ENCODE peak calls at places on chromosomes 1 and 21, in six cellular contexts. K is PC-3, W is cardiac fibroblast, Y is ovary, L is PC-9, X is brain microvascular endothelial cell. A is an unnamed sample.

GRCh38 chr1:161379071-161379470 is 11.4 kb upstream of the CFAP126 start:
- DNase-seq in X (no peak), W (peak), L (no peak), Y (no peak), K (no peak), A (no peak)

GRCh38 chr1:178379807-178380206 is 117.0 kb downstream of the CLEC20A start:
- DNase-seq in L (no peak), W (no peak), K (no peak), X (no peak), Y (no peak), A (no peak)

GRCh38 chr1:165773324-165773965 is 4.8 kb upstream of the TMCO1 start:
- DNase-seq in W (peak), K (peak), X (peak), Y (no peak), L (peak), A (no peak)

GRCh38 chr1:174963547-174964125 is 36.1 kb upstream of the CACYBP start:
- DNase-seq in X (no peak), Y (no peak), K (peak), W (no peak), L (peak), A (peak)

GRCh38 chr1:227541796-227542152 is 21.6 kb upstream of the ZNF678 start:
- DNase-seq in K (no peak), W (peak), Y (no peak), X (no peak), L (no peak), A (no peak)

GRCh38 chr1:204575221-204576190 is 59.3 kb downstream of the MDM4 start:
- DNase-seq in Y (no peak), L (no peak), W (no peak), K (no peak), X (no peak), A (no peak)

GRCh38 chr1:206681359-206681758 is 3.3 kb upstream of the MAPKAPK2 start:
- DNase-seq in K (no peak), X (no peak), L (no peak), Y (no peak), W (no peak), A (no peak)

GRCh38 chr1:175129997-175130648 is 62.5 kb downstream of the KIAA0040 start:
- DNase-seq in W (no peak), X (peak), Y (no peak), L (no peak), K (peak), A (no peak)

GRCh38 chr1:232600430-232601258 is 29.3 kb downstream of the SIPA1L2 start:
- DNase-seq in L (peak), W (no peak), Y (no peak), K (no peak), X (no peak), A (no peak)

GRCh38 chr1:62799688-62800087 is 15.8 kb downstream of the ATG4C start:
- DNase-seq in K (no peak), L (no peak), X (no peak), Y (no peak), W (no peak), A (no peak)

GRCh38 chr1:172654535-172654934 is 4.4 kb upstream of the FASLG start:
- DNase-seq in X (peak), W (peak), Y (no peak), L (no peak), K (peak), A (no peak)

GRCh38 chr1:30786264-30786991 is 28.9 kb upstream of the LAPTM5 start:
- DNase-seq in K (no peak), Y (no peak), W (no peak), L (no peak), X (no peak), A (no peak)

GRCh38 chr1:210397252-210397651 is 68.5 kb downstream of the HHAT start:
- DNase-seq in L (no peak), W (peak), Y (no peak), X (no peak), K (no peak), A (no peak)

GRCh38 chr1:59565611-59566410 is 248.9 kb upstream of the HOOK1 start:
- DNase-seq in X (peak), L (no peak), Y (no peak), W (peak), K (no peak), A (no peak)

GRCh38 chr1:150159550-150159949 is 9.8 kb downstream of the PLEKHO1 start:
- DNase-seq in K (no peak), X (no peak), Y (no peak), L (no peak), W (no peak), A (no peak)

GRCh38 chr1:26887125-26887524 is 3.0 kb downstream of the GPN2 start:
- DNase-seq in K (peak), X (peak), W (peak), Y (no peak), L (no peak), A (no peak)

GRCh38 chr1:32392358-32392757 is 1.9 kb downstream of the BSDC1 start:
- DNase-seq in K (no peak), Y (no peak), W (peak), X (no peak), L (no peak), A (no peak)

GRCh38 chr21:46113497-46114176 is 15.7 kb downstream of the COL6A2 start:
- DNase-seq in W (no peak), K (no peak), Y (peak), L (no peak), X (no peak), A (no peak)

GRCh38 chr1:42876009-42876408 is 29.6 kb downstream of the ZNF691 start:
- DNase-seq in W (no peak), K (no peak), L (no peak), Y (no peak), X (no peak), A (no peak)

GRCh38 chr1:231958448-231958847 is 331.9 kb downstream of the DISC1 start:
- DNase-seq in X (no peak), W (no peak), K (no peak), Y (no peak), L (no peak), A (no peak)

GRCh38 chr1:193054169-193054675 is 4.9 kb downstream of the UCHL5 start:
- DNase-seq in X (no peak), L (no peak), Y (no peak), K (peak), W (no peak), A (no peak)

GRCh38 chr1:53320646-53321045 is 7.2 kb downstream of the LRP8 start:
- DNase-seq in W (no peak), Y (no peak), L (no peak), K (no peak), X (no peak), A (no peak)

GRCh38 chr1:8378202-8378601 is 60.3 kb downstream of the SLC45A1 start:
- DNase-seq in K (no peak), L (no peak), W (peak), Y (no peak), X (no peak), A (no peak)

GRCh38 chr1:60527567-60527966 is 454.0 kb upstream of the C1orf87 start:
- DNase-seq in X (no peak), L (no peak), K (no peak), W (no peak), Y (no peak), A (no peak)

GRCh38 chr1:8497196-8497878 is 179.4 kb downstream of the SLC45A1 start:
- DNase-seq in K (peak), L (peak), Y (no peak), X (no peak), W (peak), A (no peak)

GRCh38 chr1:227785812-227786608 is 29.5 kb upstream of the PRSS38 start:
- DNase-seq in X (no peak), L (no peak), W (no peak), K (no peak), Y (no peak), A (no peak)

GRCh38 chr1:233490488-233490887 is 123.4 kb upstream of the KCNK1 start:
- DNase-seq in K (no peak), X (no peak), Y (no peak), L (no peak), W (no peak), A (no peak)

GRCh38 chr1:204584699-204585372 is 68.6 kb downstream of the MDM4 start:
- DNase-seq in X (no peak), L (no peak), W (no peak), Y (no peak), K (no peak), A (no peak)

GRCh38 chr1:18927082-18927653 is 24.8 kb upstream of the ALDH4A1 start:
- DNase-seq in Y (no peak), W (no peak), K (peak), X (no peak), L (no peak), A (no peak)

DNA sequence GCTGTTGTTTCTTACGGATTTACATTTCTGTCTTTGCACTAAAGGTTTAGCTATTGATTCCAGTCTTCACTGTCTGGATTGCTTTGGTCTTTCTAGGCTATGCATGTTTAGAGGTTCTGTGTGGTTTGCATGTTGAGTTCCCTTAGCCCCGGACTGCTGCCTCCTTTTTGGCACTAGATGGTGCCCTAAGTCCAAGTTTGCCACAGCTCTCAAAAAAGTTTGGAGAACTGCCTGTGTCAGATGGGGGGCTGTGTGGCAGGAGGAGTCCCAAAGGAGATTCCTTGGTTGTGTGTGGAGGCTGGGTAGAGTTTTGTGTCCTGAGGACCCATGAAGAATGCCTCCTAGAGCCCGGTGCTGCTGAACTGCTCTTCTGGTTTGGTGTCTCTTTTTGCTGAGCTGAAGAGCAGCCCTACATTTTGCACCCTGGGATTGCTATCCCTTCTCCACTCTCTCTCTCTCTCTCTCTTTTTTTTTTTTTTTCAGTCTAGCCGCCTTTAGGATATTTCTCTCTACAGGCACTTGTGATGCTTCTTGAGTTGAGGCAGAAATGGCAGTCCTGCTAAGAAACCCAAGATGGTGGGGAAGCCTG is 74.4 kb downstream of the PTGS2 start:
- DNase-seq in L (no peak), W (peak), Y (no peak), K (peak), X (peak), A (peak)
- TF ChIP-seq CTCF in L (peak), W (peak), Y (no peak), K (peak), X (peak), A (peak)

GRCh38 chr1:36358514-36359084 is 27.1 kb downstream of the STK40 start:
- DNase-seq in X (no peak), W (no peak), L (no peak), Y (peak), K (no peak), A (no peak)

GRCh38 chr1:36352910-36353878 is 29.7 kb upstream of the EVA1B start:
- DNase-seq in Y (no peak), K (peak), L (peak), X (peak), W (no peak), A (no peak)

GRCh38 chr1:36352141-36352909 is 28.9 kb upstream of the EVA1B start:
- DNase-seq in Y (no peak), X (no peak), L (no peak), K (peak), W (peak), A (no peak)

GRCh38 chr1:36354486-36354885 is 31.0 kb upstream of the EVA1B start:
- DNase-seq in K (no peak), Y (no peak), W (no peak), L (no peak), X (no peak), A (no peak)

GRCh38 chr1:36355811-36356210 is 29.9 kb downstream of the STK40 start:
- DNase-seq in K (no peak), L (no peak), Y (no peak), W (no peak), X (no peak), A (no peak)
- TF ChIP-seq CTCF in K (no peak), L (no peak), Y (no peak), W (no peak), X (peak), A (no peak)

GRCh38 chr1:160124709-160125478 is 9.3 kb downstream of the ATP1A2 start:
- DNase-seq in X (peak), Y (no peak), L (peak), W (peak), K (peak), A (no peak)
- TF ChIP-seq CTCF in X (peak), Y (no peak), L (peak), W (peak), K (peak), A (no peak)

DNA sequence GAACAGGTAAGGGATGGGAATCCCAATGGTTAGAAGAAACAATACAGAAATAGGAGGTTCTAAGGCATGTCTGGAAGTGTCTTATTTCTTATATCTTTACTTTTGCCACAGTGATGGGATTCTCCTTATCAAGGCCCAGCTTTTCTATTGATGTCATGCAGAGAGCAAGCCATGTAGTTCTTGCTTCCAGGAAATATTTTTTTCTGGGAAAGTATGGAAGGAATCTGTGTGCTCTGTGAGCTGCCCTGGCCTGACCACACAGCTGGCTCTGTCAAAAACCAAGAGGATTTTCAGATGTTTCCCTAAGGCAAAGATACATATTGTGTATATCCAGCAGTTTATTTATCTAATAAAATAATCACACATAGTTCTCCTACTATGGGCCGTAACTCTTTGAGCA is 573.6 kb downstream of the LTN1 start:
- DNase-seq in K (no peak), W (peak), L (no peak), X (peak), Y (no peak), A (no peak)
- TF ChIP-seq CTCF in K (no peak), W (no peak), L (no peak), X (no peak), Y (no peak), A (no peak)

DNA sequence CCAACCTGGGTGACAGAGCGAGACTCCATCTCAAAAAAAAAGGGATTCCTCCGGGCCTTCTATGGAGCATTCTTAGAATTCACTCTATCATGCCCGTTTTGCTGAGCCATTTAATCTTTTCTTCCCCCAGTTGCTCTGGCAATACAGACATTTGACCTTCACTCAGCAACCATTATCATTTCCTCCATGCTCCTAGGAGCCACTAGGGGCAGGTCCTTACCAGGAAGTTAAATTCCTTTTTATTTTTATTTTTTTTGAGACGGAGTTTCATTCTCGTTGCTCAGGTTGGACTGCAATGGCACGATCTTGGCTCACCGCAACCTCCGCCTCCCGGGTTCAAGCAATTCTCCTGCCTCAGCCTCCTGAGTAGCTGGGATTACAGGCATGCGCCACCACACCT is 9.7 kb upstream of the CGN start:
- DNase-seq in L (no peak), Y (no peak), X (no peak), W (no peak), K (peak), A (no peak)
- TF ChIP-seq CTCF in L (peak), Y (no peak), X (peak), W (peak), K (peak), A (no peak)

A was measured in LNCaP clone FGC.